ENCODE peak calls at places on chromosomes 6 and 20, in four cellular contexts. One of them, this sample, is unnamed.
A peak's percentile ranks its signal among the peaks of the same experiment; 100 is the strongest.

GRCh38 chr6:158020272-158020711 is 38.6 kb downstream of the SYNJ2 start:
- DNase-seq in mesendoderm: no peak
- DNase-seq in H1: no peak
- DNase-seq in IMR-90: no peak
- DNase-seq in this sample: no peak

GRCh38 chr6:11854418-11855165 is 76.0 kb upstream of the ADTRP start:
- DNase-seq in H1: no peak
- DNase-seq in IMR-90: peak; percentile 89
- DNase-seq in mesendoderm: no peak
- DNase-seq in this sample: no peak

GRCh38 chr6:132952998-132953397 is 138.6 kb downstream of the RPS12 start:
- DNase-seq in mesendoderm: no peak
- DNase-seq in H1: no peak
- DNase-seq in IMR-90: no peak
- DNase-seq in this sample: no peak

GRCh38 chr6:35370799-35371493 is 28.6 kb downstream of the PPARD start:
- DNase-seq in H1: no peak
- DNase-seq in IMR-90: peak; percentile 57
- DNase-seq in mesendoderm: no peak
- DNase-seq in this sample: no peak

GRCh38 chr6:105509506-105510331 is 106.8 kb upstream of the PREP start:
- DNase-seq in IMR-90: peak; percentile 56
- DNase-seq in mesendoderm: peak; percentile 53
- DNase-seq in H1: no peak
- DNase-seq in this sample: peak; percentile 41

GRCh38 chr6:96923871-96924493 is 546 bp upstream of the KLHL32 start:
- DNase-seq in IMR-90: no peak
- DNase-seq in H1: peak; percentile 38
- DNase-seq in mesendoderm: no peak
- DNase-seq in this sample: no peak

GRCh38 chr6:17986656-17987575 is 519 bp downstream of the KIF13A start:
- DNase-seq in IMR-90: peak; percentile 39
- DNase-seq in mesendoderm: peak; percentile 83
- DNase-seq in H1: no peak
- DNase-seq in this sample: peak; percentile 67

GRCh38 chr20:48826883-48827771 is 672 bp downstream of the PREX1 start:
- DNase-seq in IMR-90: no peak
- DNase-seq in mesendoderm: peak; percentile 78
- DNase-seq in H1: no peak
- DNase-seq in this sample: peak; percentile 54

GRCh38 chr6:42101186-42101657 is 41.2 kb downstream of the C6orf132 start:
- DNase-seq in H1: no peak
- DNase-seq in IMR-90: peak; percentile 56
- DNase-seq in mesendoderm: no peak
- DNase-seq in this sample: no peak

GRCh38 chr6:165845488-165845887 is 182.4 kb upstream of the PDE10A start:
- DNase-seq in mesendoderm: no peak
- DNase-seq in H1: no peak
- DNase-seq in IMR-90: peak; percentile 29
- DNase-seq in this sample: no peak

DNA sequence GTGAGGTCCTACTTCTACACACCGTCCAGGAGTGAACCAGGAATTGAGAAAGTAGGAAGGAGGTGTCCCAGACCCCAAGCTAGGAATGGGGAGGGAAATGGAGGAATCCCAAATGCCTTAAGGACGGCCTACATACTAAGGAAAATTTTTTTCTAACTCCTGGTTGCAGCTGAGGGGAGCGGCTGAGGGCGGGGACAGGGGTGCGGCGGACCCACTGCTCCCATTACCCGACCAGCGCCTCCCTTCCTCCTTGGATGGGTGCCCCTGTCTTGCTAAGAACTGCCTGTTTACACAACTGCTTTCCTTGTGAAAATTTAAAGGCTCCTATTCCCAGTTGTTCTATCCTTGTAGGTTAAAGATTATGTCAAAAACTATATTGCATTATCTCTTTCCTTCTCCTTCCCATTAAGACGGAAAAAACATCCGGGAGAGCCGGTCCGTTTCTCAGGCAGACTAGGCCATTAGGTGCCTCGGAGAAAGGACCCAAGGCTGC is 699 bp upstream of the HSPA1B start:
- DNase-seq in H1: no peak
- DNase-seq in mesendoderm: no peak
- DNase-seq in IMR-90: no peak
- DNase-seq in this sample: peak; percentile 76
- H3K56ac ChIP-seq in H1: no peak overlapping the region
- H3K56ac ChIP-seq in mesendoderm: peak overlapping the region; percentile 76
- H3K56ac ChIP-seq in IMR-90: peak overlapping the region; percentile 85
- H3K56ac ChIP-seq in this sample: no peak overlapping the region

GRCh38 chr20:35732644-35732982 is 9.4 kb downstream of the RBM39 start:
- DNase-seq in mesendoderm: no peak
- DNase-seq in IMR-90: no peak
- DNase-seq in H1: no peak
- DNase-seq in this sample: no peak

GRCh38 chr20:35730583-35731468 is 11.2 kb downstream of the RBM39 start:
- DNase-seq in H1: no peak
- DNase-seq in mesendoderm: no peak
- DNase-seq in IMR-90: no peak
- DNase-seq in this sample: no peak

GRCh38 chr20:35729836-35730582 is 12.1 kb downstream of the RBM39 start:
- DNase-seq in mesendoderm: no peak
- DNase-seq in IMR-90: no peak
- DNase-seq in H1: no peak
- DNase-seq in this sample: no peak

GRCh38 chr20:35731469-35731788 is 10.6 kb downstream of the RBM39 start:
- DNase-seq in mesendoderm: no peak
- DNase-seq in H1: no peak
- DNase-seq in IMR-90: no peak
- DNase-seq in this sample: no peak

DNA sequence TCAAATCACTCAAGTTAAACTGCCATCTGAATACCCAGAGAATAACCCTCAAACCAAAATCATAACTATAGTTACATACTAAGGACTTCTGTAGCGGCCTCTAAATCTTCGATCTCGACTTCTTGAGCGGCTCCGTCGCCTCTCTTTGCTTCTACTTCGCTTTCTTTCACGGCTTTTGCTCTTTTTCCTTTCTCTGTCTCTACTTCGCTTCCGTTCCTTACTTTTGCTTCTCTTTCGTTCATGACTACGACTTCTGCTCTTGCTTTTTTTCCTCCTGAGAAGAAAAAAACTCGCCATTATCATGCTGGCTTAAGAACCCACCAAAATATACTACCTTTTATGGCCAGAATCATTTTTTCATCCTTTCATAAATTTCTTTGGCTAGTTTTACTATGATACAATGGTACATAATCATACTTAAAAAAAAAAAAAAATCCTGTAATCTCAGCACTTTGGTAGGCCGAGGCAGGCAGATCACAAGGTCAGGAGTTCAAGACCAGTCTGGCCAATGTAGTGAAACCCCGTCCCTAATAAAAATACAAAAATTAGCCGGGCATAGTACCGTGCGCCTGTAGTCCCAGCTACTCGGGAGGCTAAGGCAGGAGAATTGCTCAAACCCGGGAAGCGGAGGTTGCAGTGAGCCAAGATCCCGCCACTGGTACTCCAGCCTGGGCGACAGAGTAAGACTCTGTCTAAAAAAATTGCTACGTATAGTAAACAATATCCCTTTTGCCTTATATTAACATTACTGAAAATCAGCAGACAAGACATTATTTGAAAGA is 10.0 kb downstream of the RBM39 start:
- DNase-seq in H1: no peak
- DNase-seq in mesendoderm: no peak
- DNase-seq in IMR-90: no peak
- DNase-seq in this sample: no peak
- H3K56ac ChIP-seq in H1: no peak overlapping the region
- H3K56ac ChIP-seq in mesendoderm: no peak overlapping the region
- H3K56ac ChIP-seq in IMR-90: no peak overlapping the region
- H3K56ac ChIP-seq in this sample: no peak overlapping the region

GRCh38 chr20:17316316-17317038 is 89.6 kb downstream of the PCSK2 start:
- DNase-seq in IMR-90: no peak
- DNase-seq in H1: no peak
- DNase-seq in mesendoderm: no peak
- DNase-seq in this sample: no peak

GRCh38 chr20:17326096-17326495 is 99.3 kb downstream of the PCSK2 start:
- DNase-seq in IMR-90: no peak
- DNase-seq in mesendoderm: no peak
- DNase-seq in H1: no peak
- DNase-seq in this sample: no peak

GRCh38 chr20:17315491-17316231 is 88.8 kb downstream of the PCSK2 start:
- DNase-seq in IMR-90: no peak
- DNase-seq in mesendoderm: no peak
- DNase-seq in H1: no peak
- DNase-seq in this sample: peak; percentile 36

GRCh38 chr20:17320456-17320855 is 93.6 kb downstream of the PCSK2 start:
- DNase-seq in mesendoderm: no peak
- DNase-seq in IMR-90: no peak
- DNase-seq in H1: no peak
- DNase-seq in this sample: no peak
- H3K56ac ChIP-seq in mesendoderm: no peak overlapping the region
- H3K56ac ChIP-seq in IMR-90: no peak overlapping the region
- H3K56ac ChIP-seq in H1: no peak overlapping the region
- H3K56ac ChIP-seq in this sample: no peak overlapping the region

GRCh38 chr20:51970858-51971257 is 168.5 kb upstream of the SALL4 start:
- DNase-seq in IMR-90: no peak
- DNase-seq in H1: no peak
- DNase-seq in mesendoderm: no peak
- DNase-seq in this sample: no peak
- H3K56ac ChIP-seq in IMR-90: no peak overlapping the region
- H3K56ac ChIP-seq in H1: no peak overlapping the region
- H3K56ac ChIP-seq in mesendoderm: no peak overlapping the region
- H3K56ac ChIP-seq in this sample: no peak overlapping the region

GRCh38 chr20:33558348-33559144 is 68.7 kb downstream of the CBFA2T2 start:
- DNase-seq in H1: no peak
- DNase-seq in mesendoderm: no peak
- DNase-seq in IMR-90: no peak
- DNase-seq in this sample: no peak
- H3K56ac ChIP-seq in H1: no peak overlapping the region
- H3K56ac ChIP-seq in mesendoderm: no peak overlapping the region
- H3K56ac ChIP-seq in IMR-90: no peak overlapping the region
- H3K56ac ChIP-seq in this sample: no peak overlapping the region

DNA sequence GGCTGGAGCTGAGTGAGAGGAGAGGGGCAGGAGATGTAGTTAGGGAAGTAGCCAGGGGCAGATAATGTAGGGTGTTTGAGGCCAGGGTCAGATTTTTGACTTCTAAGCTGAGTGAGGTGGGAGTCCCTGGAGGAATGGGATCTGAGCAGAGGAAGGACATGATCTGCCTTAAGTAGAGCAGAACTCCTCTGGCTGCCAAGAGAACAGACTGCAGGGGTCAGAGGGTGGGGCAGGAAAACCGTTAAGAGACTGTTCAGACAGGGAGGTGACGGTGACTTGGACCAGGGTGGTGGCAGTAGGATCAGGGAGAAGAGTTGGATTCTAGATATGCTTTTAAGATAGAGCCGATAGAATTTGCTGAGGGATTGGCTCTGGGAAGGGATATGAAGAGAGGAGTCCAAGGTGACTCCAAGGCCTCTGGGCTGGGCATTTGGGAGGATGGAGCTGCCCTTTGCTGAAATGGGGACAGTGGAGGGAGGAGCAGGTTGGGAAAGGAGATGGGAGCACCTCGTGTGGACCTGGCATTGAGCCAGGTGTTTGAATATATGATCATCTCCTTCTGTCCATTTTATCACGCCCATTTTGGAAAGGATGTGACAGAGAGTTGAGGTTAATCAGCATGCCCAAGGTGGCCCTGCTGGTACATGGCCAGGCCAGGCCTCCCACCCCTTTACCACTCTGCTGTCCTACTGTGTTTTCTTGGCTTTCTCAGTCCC is 18.8 kb downstream of the EYA2 start:
- DNase-seq in H1: no peak
- DNase-seq in IMR-90: no peak
- DNase-seq in mesendoderm: no peak
- DNase-seq in this sample: no peak
- H3K56ac ChIP-seq in H1: no peak overlapping the region
- H3K56ac ChIP-seq in IMR-90: no peak overlapping the region
- H3K56ac ChIP-seq in mesendoderm: no peak overlapping the region
- H3K56ac ChIP-seq in this sample: no peak overlapping the region

GRCh38 chr20:36339646-36340592 is 33.8 kb downstream of the DLGAP4 start:
- DNase-seq in H1: no peak
- DNase-seq in mesendoderm: no peak
- DNase-seq in IMR-90: no peak
- DNase-seq in this sample: peak; percentile 57
- H3K56ac ChIP-seq in H1: no peak overlapping the region
- H3K56ac ChIP-seq in mesendoderm: peak overlapping the region; percentile 15
- H3K56ac ChIP-seq in IMR-90: no peak overlapping the region
- H3K56ac ChIP-seq in this sample: no peak overlapping the region

GRCh38 chr6:117552618-117553017 is 49.7 kb downstream of the GOPC start:
- DNase-seq in IMR-90: peak; percentile 44
- DNase-seq in mesendoderm: peak; percentile 87
- DNase-seq in H1: no peak
- DNase-seq in this sample: no peak
- H3K56ac ChIP-seq in IMR-90: no peak overlapping the region
- H3K56ac ChIP-seq in mesendoderm: peak overlapping the region; percentile 10
- H3K56ac ChIP-seq in H1: no peak overlapping the region
- H3K56ac ChIP-seq in this sample: no peak overlapping the region